ENCODE peak calls at places on chromosomes 12 and 14, in six cellular contexts. A is lower lobe of right lung, G is A549, S is cardiac fibroblast, B is AG09319, L is fibroblast of pulmonary artery. Q is an unnamed sample.

GRCh38 chr12:21773263-21773741 is 1.2 kb downstream of the KCNJ8 start:
- DNase-seq in G (no peak), L (peak; percentile 10), S (peak; percentile 5), A (peak; percentile 49), B (no peak), Q (peak; percentile 41)

GRCh38 chr14:35088514-35088913 is 33.3 kb downstream of the PPP2R3C start:
- DNase-seq in S (no peak), A (no peak), L (no peak), G (no peak), B (no peak), Q (no peak)

GRCh38 chr12:123599721-123600120 is 2.2 kb upstream of the DDX55 start:
- DNase-seq in G (no peak), L (no peak), S (no peak), A (no peak), B (no peak), Q (no peak)

GRCh38 chr14:92568621-92569479 is 55.3 kb downstream of the RIN3 start:
- DNase-seq in L (no peak), S (peak; percentile 73), A (no peak), G (no peak), B (no peak), Q (no peak)

GRCh38 chr12:66978802-66979201 is 290.4 kb upstream of the CAND1 start:
- DNase-seq in S (no peak), G (no peak), B (no peak), A (no peak), L (no peak), Q (no peak)

GRCh38 chr12:87931764-87932163 is 97.4 kb downstream of the C12orf50 start:
- DNase-seq in A (no peak), S (no peak), L (peak; percentile 8), B (no peak), G (no peak), Q (peak; percentile 10)

GRCh38 chr14:93207468-93208308 is 632 bp downstream of the UBR7 start:
- DNase-seq in L (peak; percentile 53), G (peak; percentile 81), B (no peak), S (peak; percentile 70), A (no peak), Q (peak; percentile 51)

GRCh38 chr14:21244546-21244945 is 24.7 kb downstream of the HNRNPC start:
- DNase-seq in G (no peak), L (no peak), S (no peak), B (no peak), A (no peak), Q (no peak)

GRCh38 chr12:6700646-6701051 is at the start of gene PIANP:
- DNase-seq in S (peak; percentile 24), B (no peak), G (peak; percentile 30), A (no peak), L (no peak), Q (no peak)

GRCh38 chr14:104224516-104225281 is 86.3 kb downstream of the KIF26A start:
- DNase-seq in G (peak; percentile 35), S (no peak), A (peak; percentile 51), B (no peak), L (no peak), Q (no peak)

GRCh38 chr12:5262450-5262849 is 169.5 kb upstream of the NTF3 start:
- DNase-seq in G (no peak), S (no peak), A (no peak), L (no peak), B (no peak), Q (no peak)

GRCh38 chr12:50101663-50102062 is 2.1 kb upstream of the GPD1 start:
- DNase-seq in S (peak; percentile 66), A (no peak), L (peak; percentile 64), B (no peak), G (peak; percentile 65), Q (peak; percentile 57)

GRCh38 chr14:82394916-82395315 is 861.3 kb upstream of the SEL1L start:
- DNase-seq in S (no peak), G (no peak), L (no peak), A (no peak), B (no peak), Q (no peak)

GRCh38 chr12:118238888-118239287 is 103.0 kb downstream of the PEBP1 start:
- DNase-seq in L (no peak), G (no peak), S (no peak), A (no peak), B (no peak), Q (no peak)

GRCh38 chr14:104288272-104288671 is 149.9 kb downstream of the KIF26A start:
- DNase-seq in B (no peak), G (no peak), A (peak; percentile 24), L (no peak), S (no peak), Q (no peak)

GRCh38 chr14:58635041-58635440 is 2.7 kb upstream of the DACT1 start:
- DNase-seq in S (no peak), L (no peak), B (no peak), A (no peak), G (no peak), Q (no peak)

GRCh38 chr12:21324551-21324950 is 10.2 kb downstream of the SLCO1A2 start:
- DNase-seq in L (no peak), B (no peak), S (no peak), G (no peak), A (no peak), Q (no peak)

GRCh38 chr14:28751467-28752058 is 15.0 kb upstream of the FOXG1 start:
- DNase-seq in S (peak; percentile 71), L (peak; percentile 78), A (no peak), G (peak; percentile 51), B (no peak), Q (peak; percentile 73)

GRCh38 chr14:65179918-65180724 is 77.8 kb upstream of the MAX start:
- DNase-seq in B (peak; percentile 37), G (peak; percentile 49), S (peak; percentile 90), A (no peak), L (peak; percentile 91), Q (peak; percentile 96)

GRCh38 chr14:105436402-105436801 is 16.8 kb downstream of the MTA1 start:
- DNase-seq in G (no peak), A (no peak), B (no peak), S (no peak), L (no peak), Q (no peak)

GRCh38 chr12:111404362-111405148 is 1.2 kb upstream of the SH2B3 start:
- DNase-seq in B (no peak), G (no peak), S (peak; percentile 35), L (peak; percentile 39), A (peak; percentile 61), Q (no peak)

GRCh38 chr12:53062011-53062961 is 12.4 kb downstream of the TNS2 start:
- DNase-seq in S (no peak), G (no peak), A (no peak), B (no peak), L (no peak), Q (no peak)

GRCh38 chr12:53060721-53061276 is 10.9 kb downstream of the TNS2 start:
- DNase-seq in S (no peak), B (no peak), A (peak; percentile 64), G (no peak), L (no peak), Q (no peak)

GRCh38 chr12:53062977-53063707 is 13.3 kb downstream of the TNS2 start:
- DNase-seq in A (no peak), G (no peak), L (no peak), S (no peak), B (no peak), Q (no peak)

GRCh38 chr12:53060064-53060720 is 10.3 kb downstream of the TNS2 start:
- DNase-seq in G (no peak), L (no peak), B (no peak), S (no peak), A (peak; percentile 44), Q (no peak)

DNA sequence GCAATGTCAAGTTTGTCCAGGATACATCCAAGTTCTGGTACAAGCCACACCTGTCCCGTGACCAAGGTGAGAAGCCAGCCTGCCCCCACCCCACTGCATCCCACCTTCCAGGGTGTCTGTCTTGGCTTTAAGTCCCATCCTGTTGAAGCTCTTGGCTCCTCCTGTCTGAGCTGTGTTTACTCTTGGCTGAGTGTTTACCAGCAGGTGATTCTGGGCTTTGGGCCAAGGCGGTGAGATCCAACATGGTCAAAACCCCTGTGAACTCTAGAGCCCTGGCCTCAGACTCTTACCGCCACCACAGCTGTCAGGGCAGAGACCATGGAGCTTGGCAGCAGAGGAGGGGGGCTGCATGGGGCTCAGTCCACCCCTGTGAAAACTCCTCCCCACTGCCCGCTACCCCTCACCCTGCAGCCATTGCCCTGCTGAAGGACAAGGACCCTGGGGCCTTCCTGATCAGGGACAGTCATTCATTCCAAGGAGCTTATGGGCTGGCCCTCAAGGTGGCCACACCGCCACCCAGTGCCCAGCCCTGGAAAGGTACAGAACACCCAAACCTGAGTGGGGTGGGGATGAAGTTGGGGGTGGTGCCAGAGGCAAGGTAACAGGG is 11.6 kb downstream of the TNS2 start:
- DNase-seq in B (no peak), A (peak; percentile 85), G (peak; percentile 55), S (no peak), L (no peak), Q (no peak)
- TF ChIP-seq CTCF in B (no peak), A (peak; percentile 26), G (peak; percentile 44), S (peak; percentile 15), L (no peak), Q (peak; percentile 10)

GRCh38 chr14:26008290-26008689 is 589.5 kb downstream of the NOVA1 start:
- DNase-seq in L (peak; percentile 36), S (no peak), B (no peak), G (no peak), A (no peak), Q (peak; percentile 47)
- TF ChIP-seq CTCF in L (peak; percentile 40), S (peak; percentile 8), B (no peak), G (no peak), A (no peak), Q (peak; percentile 40)

GRCh38 chr14:90756755-90757345 is 59.4 kb downstream of the TTC7B start:
- DNase-seq in A (no peak), G (no peak), S (no peak), B (no peak), L (no peak), Q (no peak)
- TF ChIP-seq CTCF in A (no peak), G (no peak), S (peak; percentile 6), B (no peak), L (no peak), Q (no peak)

DNA sequence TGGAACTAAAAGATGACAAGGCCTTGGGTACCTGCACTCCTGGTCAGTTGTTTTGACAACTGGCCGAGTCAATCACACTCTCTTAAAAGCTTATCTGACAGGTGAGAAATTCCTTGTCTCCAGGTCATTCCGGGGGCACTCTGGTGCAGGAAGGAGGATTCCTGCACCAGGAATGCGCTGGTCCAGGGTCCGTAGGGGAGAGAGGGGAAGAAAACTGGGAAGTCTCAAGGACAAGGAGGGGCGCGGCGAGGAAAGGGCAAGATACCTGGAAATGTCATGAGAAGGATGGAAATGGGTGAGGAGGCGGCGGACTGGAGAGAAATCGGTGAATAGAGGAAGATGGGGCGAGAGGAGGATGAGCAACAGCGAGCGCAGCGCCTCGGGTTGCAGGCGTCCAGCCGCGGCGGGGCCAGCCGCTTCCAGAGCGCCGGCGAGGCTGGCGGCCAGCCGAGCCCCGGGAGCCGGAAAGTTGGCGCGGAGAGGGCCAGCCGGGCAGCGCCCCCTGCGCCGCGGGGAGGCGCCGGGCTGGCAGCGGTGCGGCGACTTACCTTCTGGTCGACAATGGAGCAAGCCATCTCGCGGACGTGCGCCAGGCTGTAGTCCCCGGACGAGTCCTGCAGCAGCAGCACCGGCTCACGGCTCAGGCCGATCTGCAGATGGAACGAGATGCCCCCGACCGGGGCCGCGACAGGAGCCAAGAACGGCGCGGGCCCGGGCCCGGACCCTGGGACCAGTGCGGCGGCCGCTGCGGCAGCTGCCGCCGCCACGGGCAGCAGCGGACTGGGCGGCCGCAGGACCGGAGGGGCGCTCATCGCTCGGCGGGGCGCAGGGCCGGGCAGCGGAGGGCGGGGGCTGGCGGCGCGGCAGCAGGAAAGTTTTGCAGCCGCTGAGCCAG is 699 bp downstream of the PRKD1 start:
- DNase-seq in B (peak; percentile 19), G (peak; percentile 34), A (peak; percentile 66), S (peak; percentile 64), L (peak; percentile 55), Q (peak; percentile 32)
- TF ChIP-seq CTCF in B (no peak), G (peak; percentile 20), A (peak; percentile 26), S (no peak), L (no peak), Q (no peak)